ENCODE peak calls at places on chromosomes 7 and 10, in four cellular contexts. B, A, R and H are unnamed samples. For H3K9me3, the result is how much of the 10 kb centered on the place peaks cover.

GRCh38 chr7:106542550-106543220 is 118.3 kb downstream of the CCDC71L start:
- DNase-seq in B (peak), A (no peak), R (peak), H (peak)

GRCh38 chr10:12194752-12195271 is 879 bp downstream of the NUDT5 start:
- DNase-seq in A (peak), R (no peak), B (peak), H (peak)

GRCh38 chr7:117085769-117086463 is 132.6 kb downstream of the ST7 start:
- DNase-seq in R (no peak), A (no peak), B (peak), H (no peak)

GRCh38 chr10:28367865-28368541 is 65.1 kb upstream of the MPP7 start:
- DNase-seq in A (peak), B (no peak), R (no peak), H (peak)

GRCh38 chr10:98790817-98791216 is 344.1 kb upstream of the HPS1 start:
- DNase-seq in R (no peak), A (no peak), B (peak), H (no peak)

GRCh38 chr10:132390455-132391371 is 6.3 kb upstream of the PWWP2B start:
- DNase-seq in B (no peak), A (peak), R (no peak), H (no peak)

GRCh38 chr10:21334891-21335696 is 190.4 kb downstream of the SKIDA1 start:
- DNase-seq in B (peak), R (no peak), A (peak), H (no peak)

GRCh38 chr10:77846718-77847311 is 79.7 kb downstream of the DLG5 start:
- DNase-seq in R (peak), B (peak), A (peak), H (peak)

GRCh38 chr10:80276335-80276734 is 13.1 kb downstream of the MAT1A start:
- DNase-seq in R (no peak), B (no peak), A (no peak), H (no peak)

GRCh38 chr10:21702633-21703111 is 168.6 kb downstream of the MLLT10 start:
- DNase-seq in A (no peak), R (no peak), B (no peak), H (no peak)

GRCh38 chr7:7228967-7229366 is 46.6 kb downstream of the C1GALT1 start:
- DNase-seq in A (no peak), R (no peak), B (no peak), H (no peak)

GRCh38 chr7:90111-91063 is 102.0 kb upstream of the FAM20C start:
- DNase-seq in A (no peak), R (no peak), B (peak), H (no peak)

GRCh38 chr7:44994877-44995554 is 5.0 kb upstream of the CCM2 start:
- DNase-seq in R (no peak), B (no peak), A (no peak), H (no peak)

GRCh38 chr7:77679608-77680007 is 16.7 kb upstream of the RSBN1L start:
- DNase-seq in B (no peak), R (no peak), A (no peak), H (no peak)

GRCh38 chr10:126225672-126226007 is 162.6 kb downstream of the ADAM12 start:
- DNase-seq in B (peak), R (no peak), A (no peak), H (no peak)

GRCh38 chr10:14507156-14507555 is 176.4 kb upstream of the FRMD4A start:
- DNase-seq in A (no peak), R (no peak), B (no peak), H (peak)

GRCh38 chr7:157032128-157032527 is 21.7 kb upstream of the MNX1 start:
- DNase-seq in A (no peak), R (no peak), B (no peak), H (no peak)

GRCh38 chr10:80289451-80290287 is at the start of gene MAT1A:
- DNase-seq in B (peak), A (no peak), R (no peak), H (no peak)

DNA sequence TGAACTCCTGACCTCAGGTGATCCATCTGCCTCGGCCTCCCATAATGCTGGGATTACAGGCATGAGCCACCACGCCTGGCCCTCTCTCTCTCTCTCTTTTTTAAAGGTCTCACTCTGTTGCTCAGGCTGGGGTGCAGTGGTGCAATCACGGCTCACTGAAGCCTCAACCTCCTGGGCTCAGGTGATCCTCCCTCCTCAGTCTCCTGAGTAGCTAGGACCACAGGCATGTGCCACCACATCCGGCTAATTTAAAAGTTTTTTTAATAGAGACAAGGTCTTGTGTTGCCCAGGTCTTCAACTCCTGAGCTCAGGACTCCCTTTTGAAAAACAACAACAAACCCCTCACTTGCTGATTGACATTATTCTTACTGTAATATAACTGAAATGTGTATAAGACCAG is 11.6 kb downstream of the PALD1 start:
- DNase-seq in R (no peak), A (no peak), B (no peak), H (no peak)
- H3K4me3 ChIP-seq in R (no peak), A (no peak), B (no peak), H (no peak)

GRCh38 chr7:148344406-148344805 is 246.2 kb upstream of the C7orf33 start:
- DNase-seq in A (no peak), B (no peak), R (no peak), H (no peak)

GRCh38 chr7:148340438-148340837 is 250.1 kb upstream of the C7orf33 start:
- DNase-seq in B (no peak), R (no peak), A (no peak), H (no peak)

GRCh38 chr7:148337995-148338747 is 252.4 kb upstream of the C7orf33 start:
- DNase-seq in R (no peak), B (no peak), A (no peak), H (no peak)

GRCh38 chr7:148337566-148337965 is 253.0 kb upstream of the C7orf33 start:
- DNase-seq in R (no peak), A (no peak), B (no peak), H (no peak)

DNA sequence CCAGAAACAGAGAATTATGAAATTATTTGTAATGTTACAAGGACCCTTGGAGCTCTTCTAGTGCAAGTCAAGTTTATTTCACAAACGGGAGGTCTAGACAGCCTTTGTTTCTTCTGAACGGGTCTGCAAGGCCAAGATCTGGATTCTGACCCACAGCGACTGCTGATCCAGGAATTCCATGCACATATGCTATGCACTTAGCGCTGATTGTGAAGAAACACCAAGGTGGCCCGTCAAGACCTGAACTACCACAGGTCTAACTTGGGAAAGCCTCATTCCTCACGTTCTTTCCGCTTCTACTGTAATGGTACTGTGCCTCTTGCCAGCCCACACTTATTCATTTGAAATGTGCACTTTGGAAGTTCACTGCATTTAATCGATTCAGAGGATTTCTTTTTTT is 249.7 kb upstream of the C7orf33 start:
- DNase-seq in R (no peak), A (no peak), B (no peak), H (no peak)
- H3K27ac ChIP-seq in R (no peak), A (no peak), B (no peak), H (no peak)

DNA sequence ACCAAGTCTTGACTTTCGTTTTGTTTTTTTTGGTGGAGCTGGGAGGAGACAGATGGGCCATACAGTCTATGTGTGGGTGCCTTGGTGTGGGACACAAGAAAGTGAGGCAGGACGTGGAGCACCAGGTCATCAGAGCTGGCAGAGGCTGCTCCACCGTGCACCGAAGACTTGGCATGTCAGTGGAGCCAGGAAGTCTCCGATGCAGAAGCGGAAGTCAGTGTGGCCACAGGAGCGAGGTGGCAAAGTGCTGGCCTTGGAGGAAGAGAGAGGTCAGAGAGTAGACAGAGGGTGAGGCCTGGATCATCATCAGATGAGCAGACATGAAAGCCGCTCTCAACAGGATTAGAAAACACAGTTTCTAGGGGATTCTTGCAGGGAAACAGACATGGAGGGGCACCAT is 116.8 kb downstream of the MGMT start:
- DNase-seq in R (no peak), B (no peak), A (no peak), H (no peak)
- H3K9me3 ChIP-seq in R (half or more), B (under half), A (under half), H (under half)

GRCh38 chr10:100008708-100009282 is 952 bp downstream of the DNMBP start:
- DNase-seq in B (no peak), R (no peak), A (no peak), H (no peak)

GRCh38 chr10:100007239-100008141 is 2.3 kb downstream of the DNMBP start:
- DNase-seq in A (no peak), B (no peak), R (no peak), H (no peak)

GRCh38 chr10:100006241-100006886 is 3.4 kb downstream of the DNMBP start:
- DNase-seq in R (peak), A (no peak), B (peak), H (no peak)

GRCh38 chr10:100008142-100008522 is 1.6 kb downstream of the DNMBP start:
- DNase-seq in B (peak), R (no peak), A (no peak), H (no peak)

GRCh38 chr10:100004805-100005510 is 4.8 kb downstream of the DNMBP start:
- DNase-seq in B (no peak), A (no peak), R (no peak), H (no peak)
- H3K4me3 ChIP-seq in B (no peak), A (no peak), R (peak), H (no peak)

DNA sequence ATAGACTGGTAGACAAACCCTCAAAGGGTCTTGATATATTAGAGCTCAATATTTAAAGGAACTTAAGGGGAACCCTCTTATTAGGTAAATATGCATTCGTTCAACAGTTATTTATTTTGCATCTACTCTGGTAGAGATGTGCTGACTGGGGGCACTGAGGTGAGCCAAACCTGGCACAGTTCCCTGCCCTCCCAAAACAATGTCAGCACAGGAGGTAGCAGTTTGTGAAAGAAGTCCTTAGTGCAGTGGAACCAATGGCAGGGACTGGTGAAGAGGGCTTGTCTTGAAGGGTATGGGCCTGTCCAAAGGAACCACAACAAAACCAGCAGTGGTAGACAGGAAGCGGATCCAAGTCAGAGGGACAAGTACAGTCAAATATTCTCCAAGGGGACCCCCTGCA is 32.6 kb upstream of the GPAM start:
- DNase-seq in A (no peak), B (no peak), R (no peak), H (no peak)
- H3K27ac ChIP-seq in A (no peak), B (no peak), R (no peak), H (no peak)

DNA sequence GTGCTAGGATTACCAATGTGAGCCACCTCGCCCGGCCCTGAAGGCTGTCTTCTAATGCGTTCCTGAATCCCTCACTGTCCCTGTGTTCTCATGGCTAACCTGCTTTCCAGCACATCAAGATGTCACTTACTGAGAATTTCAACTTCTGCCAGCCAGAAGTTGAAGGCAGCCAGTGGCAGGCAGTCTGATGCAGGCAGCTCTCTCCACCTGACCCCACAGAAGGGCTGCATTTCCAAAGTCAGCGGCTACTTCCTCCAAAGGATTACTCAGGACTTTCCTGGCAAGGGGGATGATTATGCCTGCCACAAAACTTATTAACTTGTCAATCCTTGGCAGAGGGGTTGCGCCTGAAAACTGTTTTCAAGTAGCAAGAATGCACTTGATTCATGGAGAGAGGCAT is 1219.4 kb downstream of the TYW1 start:
- DNase-seq in B (peak), R (no peak), A (no peak), H (no peak)
- H3K9me3 ChIP-seq in B (under half), R (under half), A (under half), H (under half)

DNA sequence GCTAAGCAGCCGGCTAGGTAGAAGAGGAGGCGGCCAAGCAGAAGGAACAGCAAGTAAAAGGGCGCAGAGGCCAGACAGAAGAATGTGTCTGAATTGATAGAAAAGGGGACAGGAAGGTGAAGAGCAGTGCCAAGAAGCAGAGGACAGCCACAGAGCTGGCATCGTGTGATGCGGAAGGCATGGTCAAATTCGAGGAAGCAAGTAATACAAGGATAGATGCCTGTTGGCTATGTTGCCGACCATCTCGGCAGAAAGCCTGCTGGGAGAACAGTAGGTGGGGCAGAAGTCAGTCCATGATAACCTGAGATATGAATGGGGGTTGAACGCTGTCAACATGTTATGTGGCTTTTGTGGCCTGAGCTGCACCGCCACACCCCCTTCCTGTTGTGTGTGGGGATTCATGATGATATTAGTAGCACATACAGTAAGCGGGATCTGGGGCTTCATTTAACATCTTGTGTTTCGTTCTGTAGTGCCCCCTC is 25.7 kb downstream of the ST8SIA6 start:
- DNase-seq in B (no peak), A (no peak), R (no peak), H (peak)
- H3K4me3 ChIP-seq in B (no peak), A (no peak), R (no peak), H (peak)

DNA sequence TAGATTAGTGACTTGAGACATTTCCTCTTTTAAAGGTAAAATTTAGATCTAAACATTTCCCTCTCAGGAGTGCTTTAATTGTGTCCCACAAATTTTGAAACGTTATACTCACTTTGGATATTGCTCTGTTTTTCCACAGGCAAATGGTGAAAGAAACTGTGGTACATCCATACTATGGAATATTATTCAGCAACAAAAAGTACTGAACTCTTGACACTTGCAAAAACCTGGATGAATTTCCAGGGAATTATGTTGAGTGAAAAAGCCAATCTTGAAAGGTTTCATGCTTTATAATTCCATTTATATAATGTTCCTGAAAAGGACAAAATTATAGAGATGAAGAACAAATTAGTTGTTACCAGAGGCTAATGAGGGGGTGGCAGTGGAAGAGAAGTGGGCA is 153.3 kb upstream of the SVIL start:
- DNase-seq in B (no peak), R (no peak), A (no peak), H (no peak)
- H3K27ac ChIP-seq in B (no peak), R (no peak), A (no peak), H (no peak)

GRCh38 chr10:133590970-133591359 is 25.6 kb upstream of the SYCE1 start:
- DNase-seq in A (no peak), R (no peak), B (no peak), H (no peak)
- H3K9me3 ChIP-seq in A (under half), R (under half), B (under half), H (under half)